ENCODE peak calls at places on chromosomes 4 and X, in seven cellular contexts. T, S, N, I, Y, E and F are unnamed samples.

GRCh38 chrX:13338985-13339384 is 19.1 kb upstream of the ATXN3L start:
- DNase-seq in Y (peak; percentile 4), N (no peak), T (no peak), S (no peak), I (no peak), E (no peak), F (no peak)

GRCh38 chr4:126960760-126961159 is 672.0 kb upstream of the INTU start:
- DNase-seq in T (no peak), N (no peak), E (no peak), S (no peak), I (no peak), Y (no peak), F (no peak)

GRCh38 chrX:11886745-11887144 is 128.7 kb downstream of the MSL3 start:
- DNase-seq in N (no peak), E (peak; percentile 0), I (peak; percentile 68), S (no peak), T (peak; percentile 70), Y (peak; percentile 77), F (no peak)

GRCh38 chr4:16253127-16253960 is 27.1 kb upstream of the TAPT1 start:
- DNase-seq in S (no peak), T (peak; percentile 87), E (peak; percentile 88), Y (peak; percentile 91), I (peak; percentile 76), N (no peak), F (no peak)

GRCh38 chr4:69054578-69055200 is 41.6 kb upstream of the UGT2B7 start:
- DNase-seq in S (no peak), T (peak; percentile 89), E (peak; percentile 87), N (no peak), I (no peak), Y (peak; percentile 90), F (no peak)

GRCh38 chrX:1601051-1601767 is 9.8 kb downstream of the AKAP17A start:
- DNase-seq in N (no peak), S (no peak), Y (no peak), I (no peak), T (no peak), E (no peak), F (no peak)

GRCh38 chr4:14636563-14636962 is 365.7 kb upstream of the CPEB2 start:
- DNase-seq in E (no peak), I (no peak), N (no peak), T (no peak), S (no peak), Y (no peak), F (no peak)

GRCh38 chrX:134669378-134670098 is 11.3 kb upstream of the PLAC1 start:
- DNase-seq in Y (peak; percentile 93), I (peak; percentile 90), T (peak; percentile 88), S (no peak), E (peak; percentile 93), N (no peak), F (no peak)

GRCh38 chr4:159446266-159446976 is 343.5 kb downstream of the RAPGEF2 start:
- DNase-seq in T (peak; percentile 68), E (peak; percentile 84), Y (peak; percentile 77), S (peak; percentile 41), I (peak; percentile 54), N (peak; percentile 54), F (peak; percentile 38)

GRCh38 chr4:41428941-41429669 is 108.9 kb upstream of the LIMCH1 start:
- DNase-seq in Y (no peak), S (no peak), T (no peak), N (no peak), E (no peak), I (no peak), F (no peak)

GRCh38 chrX:6095469-6095868 is 133.2 kb downstream of the NLGN4X start:
- DNase-seq in E (no peak), I (no peak), T (no peak), N (no peak), Y (no peak), S (no peak), F (no peak)

GRCh38 chr4:123783091-123783765 is 386.6 kb downstream of the SPRY1 start:
- DNase-seq in I (no peak), N (no peak), T (peak; percentile 82), Y (peak; percentile 85), E (peak; percentile 80), S (no peak), F (no peak)

GRCh38 chr4:114597410-114598115 is 1.0 kb upstream of the UGT8 start:
- DNase-seq in N (no peak), T (no peak), I (no peak), Y (no peak), E (no peak), S (no peak), F (no peak)

GRCh38 chrX:47644557-47645091 is 5.7 kb downstream of the ELK1 start:
- DNase-seq in S (peak; percentile 18), Y (peak; percentile 16), T (no peak), I (no peak), N (peak; percentile 22), E (peak; percentile 44), F (no peak)
- TF ChIP-seq CTCF in S (peak; percentile 55), Y (peak; percentile 57), T (peak; percentile 37), I (peak; percentile 15), N (peak; percentile 40), E (peak; percentile 53), F (peak; percentile 32)

GRCh38 chr4:154549894-154550790 is at the start of gene PLRG1:
- DNase-seq in I (peak; percentile 94), T (peak; percentile 73), N (peak; percentile 96), S (peak; percentile 92), Y (peak; percentile 87), E (peak; percentile 91), F (peak; percentile 98)
- TF ChIP-seq CTCF in I (no peak), T (no peak), N (no peak), S (peak; percentile 50), Y (no peak), E (no peak), F (no peak)

DNA sequence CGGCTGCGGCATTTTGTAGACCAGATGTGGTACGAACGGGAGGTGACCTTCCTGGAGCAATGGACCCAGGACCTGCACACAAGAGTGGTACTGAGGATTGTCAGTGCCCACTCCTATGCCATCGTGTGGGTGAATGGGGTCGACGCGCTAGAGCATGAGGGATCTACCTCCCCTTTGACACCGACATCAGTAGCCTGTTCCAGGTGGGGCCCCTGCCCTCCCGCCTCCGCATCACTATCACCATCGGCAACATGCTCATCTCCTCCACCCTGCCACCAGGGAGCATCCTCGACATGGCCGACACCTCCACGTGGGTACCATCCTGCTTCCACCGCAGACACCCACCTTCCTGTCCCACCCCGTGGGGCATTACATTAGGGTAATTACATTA is 46.2 kb downstream of the SMARCA5 start:
- DNase-seq in T (no peak), E (no peak), Y (no peak), S (no peak), N (no peak), I (no peak), F (no peak)
- TF ChIP-seq CTCF in T (no peak), E (no peak), Y (no peak), S (no peak), N (no peak), I (no peak), F (no peak)

GRCh38 chr4:136934601-136935000 is 597.7 kb downstream of the PCDH18 start:
- DNase-seq in I (no peak), T (no peak), E (no peak), S (no peak), Y (no peak), N (no peak), F (no peak)
- TF ChIP-seq CTCF in I (no peak), T (no peak), E (no peak), S (no peak), Y (no peak), N (no peak), F (no peak)

GRCh38 chrX:155966876-155967275 is 30.6 kb upstream of the IL9R start:
- DNase-seq in E (no peak), I (peak; percentile 1), T (no peak), S (peak; percentile 6), N (peak; percentile 16), Y (no peak), F (no peak)
- TF ChIP-seq CTCF in E (peak; percentile 22), I (no peak), T (peak; percentile 9), S (peak; percentile 56), N (no peak), Y (no peak), F (no peak)